ENCODE peak calls at places on chromosomes 5 and 9, in four cellular contexts. B, P, H and D are unnamed samples.

GRCh38 chr5:40559306-40559705 is 120.4 kb upstream of the PTGER4 start:
- DNase-seq in B (no peak), P (no peak), H (no peak), D (no peak)

GRCh38 chr5:139651863-139652787 is 4.0 kb downstream of the CXXC5 start:
- DNase-seq in H (peak; percentile 90), B (peak; percentile 87), P (no peak), D (no peak)

GRCh38 chr5:158429564-158429963 is 570.6 kb upstream of the CLINT1 start:
- DNase-seq in H (no peak), P (no peak), B (no peak), D (no peak)

GRCh38 chr9:84139296-84140100 is 158.9 kb downstream of the RMI1 start:
- DNase-seq in P (no peak), H (no peak), B (no peak), D (no peak)

GRCh38 chr9:16191691-16192402 is 639.0 kb downstream of the CCDC171 start:
- DNase-seq in P (peak; percentile 2), B (peak; percentile 22), H (peak; percentile 95), D (peak; percentile 16)

GRCh38 chr5:122063836-122064235 is 14.2 kb downstream of the LOX start:
- DNase-seq in B (no peak), H (no peak), P (no peak), D (no peak)

GRCh38 chr9:23581936-23582335 is 244.1 kb downstream of the ELAVL2 start:
- DNase-seq in B (no peak), P (no peak), H (no peak), D (no peak)

GRCh38 chr9:28539432-28539831 is 966.2 kb upstream of the C9orf72 start:
- DNase-seq in B (no peak), H (no peak), P (no peak), D (no peak)

GRCh38 chr9:127185931-127186781 is 63.7 kb upstream of the ANGPTL2 start:
- DNase-seq in H (no peak), B (no peak), P (peak; percentile 20), D (no peak)

GRCh38 chr5:155564541-155564940 is 551.0 kb downstream of the KIF4B start:
- DNase-seq in H (no peak), B (no peak), P (no peak), D (no peak)

GRCh38 chr5:15621094-15621493 is 121.1 kb downstream of the FBXL7 start:
- DNase-seq in P (no peak), H (no peak), B (no peak), D (no peak)

GRCh38 chr5:38433160-38433861 is 123.1 kb downstream of the LIFR start:
- DNase-seq in B (no peak), P (no peak), H (no peak), D (no peak)

GRCh38 chr9:124720429-124721108 is 50.5 kb downstream of the NR6A1 start:
- DNase-seq in B (no peak), P (peak; percentile 38), H (no peak), D (no peak)

GRCh38 chr5:127899214-127899610 is 184.4 kb upstream of the SLC12A2 start:
- DNase-seq in H (no peak), B (no peak), P (no peak), D (no peak)

GRCh38 chr9:14661421-14662059 is 31.7 kb downstream of the ZDHHC21 start:
- DNase-seq in H (no peak), B (no peak), P (peak; percentile 27), D (no peak)

GRCh38 chr5:73701566-73701965 is 75.6 kb downstream of the ARHGEF28 start:
- DNase-seq in H (no peak), B (no peak), P (no peak), D (no peak)

GRCh38 chr5:142874537-142874936 is 104.4 kb downstream of the ARHGAP26 start:
- DNase-seq in H (no peak), P (peak; percentile 67), B (no peak), D (no peak)

GRCh38 chr5:10467281-10468198 is 25.9 kb downstream of the ROPN1L start:
- DNase-seq in H (no peak), P (no peak), B (no peak), D (no peak)

GRCh38 chr9:9912459-9912858 is 700.3 kb downstream of the PTPRD start:
- DNase-seq in B (no peak), H (no peak), P (no peak), D (no peak)

GRCh38 chr5:176413255-176413565 is 3.1 kb downstream of the CLTB start:
- DNase-seq in B (no peak), H (no peak), P (no peak), D (no peak)

GRCh38 chr5:133245191-133246052 is 193.6 kb downstream of the HSPA4 start:
- DNase-seq in B (peak; percentile 72), H (no peak), P (peak; percentile 40), D (peak; percentile 93)

GRCh38 chr5:5156461-5157082 is 16.4 kb downstream of the ADAMTS16 start:
- DNase-seq in H (no peak), P (no peak), B (no peak), D (no peak)

GRCh38 chr9:32954642-32955041 is 46.8 kb downstream of the APTX start:
- DNase-seq in P (peak; percentile 27), B (no peak), H (no peak), D (no peak)

GRCh38 chr5:133116601-133117000 is 64.8 kb downstream of the HSPA4 start:
- DNase-seq in H (peak; percentile 40), B (no peak), P (no peak), D (no peak)

GRCh38 chr5:145495741-145496140 is 339.4 kb downstream of the PRELID2 start:
- DNase-seq in P (peak; percentile 2), B (no peak), H (no peak), D (peak; percentile 89)

GRCh38 chr5:104186100-104186499 is 623.5 kb upstream of the NUDT12 start:
- DNase-seq in H (no peak), P (no peak), B (no peak), D (peak; percentile 10)

GRCh38 chr5:759111-759741 is 25.3 kb downstream of the ZDHHC11B start:
- DNase-seq in H (no peak), B (peak; percentile 39), P (peak; percentile 81), D (no peak)

GRCh38 chr9:131899248-131899882 is 159.5 kb upstream of the RAPGEF1 start:
- DNase-seq in B (no peak), H (no peak), P (no peak), D (no peak)

GRCh38 chr9:89679581-89679980 is 74.8 kb downstream of the GADD45G start:
- DNase-seq in H (no peak), P (no peak), B (no peak), D (no peak)

GRCh38 chr9:89676281-89676680 is 71.5 kb downstream of the GADD45G start:
- DNase-seq in P (no peak), B (no peak), H (no peak), D (no peak)

GRCh38 chr9:89679006-89679395 is 74.2 kb downstream of the GADD45G start:
- DNase-seq in P (no peak), H (no peak), B (no peak), D (no peak)

GRCh38 chr9:89677696-89678393 is 73.0 kb downstream of the GADD45G start:
- DNase-seq in H (peak; percentile 71), P (no peak), B (no peak), D (no peak)

GRCh38 chr9:89678394-89679005 is 73.7 kb downstream of the GADD45G start:
- DNase-seq in H (no peak), P (no peak), B (no peak), D (no peak)
- TF ChIP-seq ATF3 in H (no peak), P (no peak), B (no peak), D (no peak)

GRCh38 chr9:21504894-21505293 is 22.8 kb upstream of the IFNE start:
- DNase-seq in H (no peak), P (no peak), B (no peak), D (no peak)

GRCh38 chr9:21510806-21511205 is 28.7 kb upstream of the IFNE start:
- DNase-seq in B (no peak), H (no peak), P (no peak), D (no peak)

GRCh38 chr9:21505425-21506179 is 23.5 kb upstream of the IFNE start:
- DNase-seq in H (no peak), P (no peak), B (no peak), D (no peak)

GRCh38 chr9:21504113-21504512 is 22.0 kb upstream of the IFNE start:
- DNase-seq in P (no peak), H (no peak), B (no peak), D (no peak)

DNA sequence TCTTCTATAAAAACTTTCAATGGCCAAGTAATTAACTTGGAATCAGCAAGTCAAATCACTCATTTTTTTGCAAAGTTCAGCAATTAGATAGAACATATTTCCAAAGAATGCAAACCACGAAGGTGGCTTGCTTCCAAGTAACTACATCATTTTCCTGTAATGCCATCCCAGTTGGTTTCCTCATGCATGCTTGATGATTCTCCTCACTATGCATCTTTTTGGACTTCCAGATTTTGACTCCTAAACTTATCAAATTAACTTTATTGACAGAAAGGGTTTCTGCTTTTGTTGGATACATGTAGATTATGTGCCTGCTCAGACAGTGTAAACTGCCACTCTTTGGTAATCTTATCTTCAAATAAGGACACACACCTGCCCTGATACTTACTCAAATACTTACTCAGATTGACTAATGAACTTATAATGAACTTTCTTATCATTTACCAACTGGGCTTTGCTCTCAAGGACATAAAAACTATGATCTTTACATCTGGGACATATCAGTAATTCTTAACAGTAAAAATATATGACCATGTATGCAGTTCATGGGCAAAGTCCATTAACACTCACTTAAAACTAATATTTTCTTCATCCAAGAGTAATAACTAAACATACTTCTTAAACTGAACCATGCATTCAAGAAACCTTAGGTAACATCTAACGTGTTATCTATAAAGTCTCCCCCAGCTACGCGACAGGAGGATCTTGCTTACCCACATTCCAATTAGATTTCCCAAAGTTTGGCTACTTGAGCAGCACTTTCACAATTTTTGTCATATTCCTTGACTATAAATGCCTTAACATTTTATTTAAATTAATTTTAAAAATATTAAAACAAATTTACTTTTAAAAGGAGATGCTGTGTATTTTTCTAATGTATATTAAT is 25.0 kb upstream of the IFNE start:
- DNase-seq in P (no peak), H (no peak), B (no peak), D (no peak)
- TF ChIP-seq FOSL1 in P (no peak), H (no peak), B (no peak), D (peak; percentile 18)

DNA sequence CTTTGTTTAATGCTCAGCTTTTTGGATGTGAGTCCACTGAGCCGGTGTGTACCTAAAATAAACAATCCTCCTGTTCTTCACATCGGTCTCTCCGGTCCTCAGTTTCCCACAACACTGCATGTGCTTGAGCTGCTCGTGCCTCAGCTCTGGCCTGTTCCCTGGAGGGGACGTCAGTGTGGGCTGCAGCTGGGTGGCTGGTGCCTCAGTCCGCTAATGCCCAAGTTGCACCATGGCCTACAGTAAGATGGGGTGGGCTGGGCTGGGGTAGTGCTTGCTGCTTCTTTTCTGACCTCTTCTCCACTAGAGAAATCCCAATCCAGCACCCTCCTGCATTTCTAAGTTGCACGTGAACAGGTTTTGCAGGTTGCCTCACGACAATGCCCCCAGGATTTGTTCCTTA is 595 bp upstream of the BTNL9 start:
- DNase-seq in P (no peak), B (no peak), H (no peak), D (no peak)
- TF ChIP-seq ATF3 in P (no peak), B (no peak), H (no peak), D (no peak)

DNA sequence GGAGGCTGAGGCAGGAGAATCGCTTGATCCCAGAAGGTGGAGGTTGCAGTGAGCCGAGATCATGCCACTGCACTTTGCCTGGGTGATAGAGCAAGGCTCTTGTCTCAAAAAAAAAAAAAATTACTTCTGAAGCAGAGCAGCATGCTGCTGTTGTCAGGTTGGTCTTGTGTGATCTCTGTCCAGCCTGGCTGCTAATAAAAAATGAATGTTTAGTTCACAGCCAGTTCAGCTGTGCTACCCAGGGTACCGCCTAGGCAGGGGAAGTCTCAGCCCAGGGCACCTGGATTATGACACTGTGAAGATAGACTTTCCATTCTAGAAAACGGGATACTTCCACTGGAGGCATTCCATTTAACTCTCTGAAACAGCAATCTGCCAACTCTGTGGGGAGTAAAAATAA is 23.5 kb upstream of the ABCA1 start:
- DNase-seq in B (no peak), P (no peak), H (no peak), D (no peak)
- TF ChIP-seq FOSL1 in B (no peak), P (no peak), H (no peak), D (no peak)

GRCh38 chr9:75265525-75265972 is 177.2 kb downstream of the OSTF1 start:
- DNase-seq in B (peak; percentile 38), H (peak; percentile 70), P (peak; percentile 30), D (peak; percentile 15)
- TF ChIP-seq ATF3 in B (no peak), H (no peak), P (no peak), D (no peak)